ENCODE peak calls at places on chromosomes 12 and 14, in five cellular contexts. O is suprapubic skin, H is astrocyte, N is neural progenitor cell, K is fibroblast of lung. Q is an unnamed sample. For H3K4me1, the result is how much of the 10 kb centered on the place peaks cover.

GRCh38 chr12:233615-233968 is 19.6 kb upstream of the SLC6A12 start:
- DNase-seq in O (no peak), H (no peak), K (no peak), N (no peak), Q (no peak)

GRCh38 chr14:23183479-23183878 is at the start of gene SLC7A8:
- DNase-seq in H (no peak), O (peak), K (no peak), N (peak), Q (peak)

GRCh38 chr12:116303929-116304328 is 26.4 kb upstream of the MED13L start:
- DNase-seq in N (no peak), O (no peak), H (no peak), K (no peak), Q (no peak)

GRCh38 chr14:90382491-90383125 is 14.2 kb upstream of the CALM1 start:
- DNase-seq in K (peak), O (peak), N (peak), H (peak), Q (peak)

GRCh38 chr12:16016748-16017147 is 105.6 kb downstream of the DERA start:
- DNase-seq in H (no peak), K (no peak), N (no peak), O (no peak), Q (no peak)

GRCh38 chr14:39109893-39110715 is 4.0 kb upstream of the GEMIN2 start:
- DNase-seq in O (no peak), H (no peak), N (no peak), K (no peak), Q (no peak)

GRCh38 chr12:87157791-87158190 is 871.4 kb downstream of the C12orf50 start:
- DNase-seq in K (peak), O (no peak), N (no peak), H (peak), Q (no peak)

GRCh38 chr12:4187916-4188315 is 85.6 kb upstream of the CCND2 start:
- DNase-seq in N (no peak), H (no peak), K (no peak), O (no peak), Q (no peak)

GRCh38 chr14:87108726-87109125 is 884.3 kb downstream of the GALC start:
- DNase-seq in N (no peak), H (peak), K (peak), O (no peak), Q (no peak)

GRCh38 chr14:78157855-78158436 is 12.2 kb upstream of the NRXN3 start:
- DNase-seq in O (no peak), N (peak), K (peak), H (peak), Q (peak)

GRCh38 chr12:49069507-49070346 is at the start of gene RHEBL1:
- DNase-seq in K (peak), O (peak), N (peak), H (peak), Q (peak)

GRCh38 chr12:92739099-92739498 is 36.3 kb downstream of the PLEKHG7 start:
- DNase-seq in K (peak), H (no peak), O (no peak), N (peak), Q (no peak)

GRCh38 chr12:117850048-117850447 is 118.7 kb downstream of the KSR2 start:
- DNase-seq in K (peak), H (peak), N (peak), O (no peak), Q (no peak)

GRCh38 chr14:101870273-101870939 is 94.0 kb upstream of the DYNC1H1 start:
- DNase-seq in N (no peak), K (no peak), O (no peak), H (no peak), Q (no peak)

GRCh38 chr12:32183646-32184045 is 77.0 kb downstream of the BICD1 start:
- DNase-seq in H (no peak), N (peak), K (peak), O (no peak), Q (no peak)

GRCh38 chr12:23611320-23611719 is 338.1 kb downstream of the SOX5 start:
- DNase-seq in K (peak), O (no peak), H (peak), N (no peak), Q (no peak)

GRCh38 chr14:69620981-69621380 is 9.6 kb downstream of the SUSD6 start:
- DNase-seq in K (no peak), O (no peak), N (no peak), H (no peak), Q (no peak)

GRCh38 chr14:35532783-35533356 is 1.1 kb upstream of the INSM2 start:
- DNase-seq in H (no peak), O (no peak), K (no peak), N (no peak), Q (no peak)

GRCh38 chr14:50117456-50117855 is 1.1 kb upstream of the VCPKMT start:
- DNase-seq in N (no peak), H (no peak), O (no peak), K (no peak), Q (no peak)

GRCh38 chr12:1670815-1671268 is 20.0 kb upstream of the ADIPOR2 start:
- DNase-seq in N (no peak), O (no peak), H (no peak), K (no peak), Q (no peak)

GRCh38 chr12:9674226-9674590 is 4.7 kb downstream of the CLEC2D start:
- DNase-seq in K (no peak), H (no peak), N (no peak), O (no peak), Q (no peak)

GRCh38 chr12:24902521-24903304 is 46.2 kb downstream of the BCAT1 start:
- DNase-seq in O (no peak), H (peak), N (peak), K (peak), Q (no peak)

GRCh38 chr12:32902287-32902996 is 5.9 kb upstream of the PKP2 start:
- DNase-seq in O (no peak), K (no peak), H (no peak), N (no peak), Q (no peak)

GRCh38 chr12:124898200-124898950 is 16.1 kb downstream of the UBC start:
- DNase-seq in K (peak), N (peak), O (no peak), H (no peak), Q (peak)

GRCh38 chr12:75814856-75815754 is 216.5 kb downstream of the PHLDA1 start:
- DNase-seq in K (peak), N (no peak), H (peak), O (no peak), Q (no peak)

GRCh38 chr12:93122569-93123091 is 193.5 kb upstream of the EEA1 start:
- DNase-seq in O (no peak), K (no peak), N (no peak), H (no peak), Q (no peak)

GRCh38 chr12:75389061-75389460 is 1.8 kb upstream of the GLIPR1L2 start:
- DNase-seq in O (no peak), N (no peak), H (peak), K (peak), Q (no peak)

GRCh38 chr12:46268617-46269428 is at the start of gene SLC38A1:
- DNase-seq in N (peak), H (peak), K (peak), O (peak), Q (peak)

GRCh38 chr12:105911966-105912365 is 226.8 kb downstream of the NUAK1 start:
- DNase-seq in K (no peak), N (no peak), O (no peak), H (no peak), Q (no peak)

GRCh38 chr12:95787274-95787814 is 3.2 kb downstream of the NTN4 start:
- DNase-seq in N (no peak), H (no peak), O (no peak), K (no peak), Q (no peak)
- H3K4me1 ChIP-seq in N (under half), H (under half), O (half or more), K (under half), Q (half or more)

GRCh38 chr12:51759175-51759574 is 89.3 kb downstream of the FIGNL2 start:
- DNase-seq in O (no peak), H (no peak), K (peak), N (no peak), Q (no peak)
- TF ChIP-seq CTCF in O (no peak), H (no peak), K (no peak), N (no peak), Q (no peak)

DNA sequence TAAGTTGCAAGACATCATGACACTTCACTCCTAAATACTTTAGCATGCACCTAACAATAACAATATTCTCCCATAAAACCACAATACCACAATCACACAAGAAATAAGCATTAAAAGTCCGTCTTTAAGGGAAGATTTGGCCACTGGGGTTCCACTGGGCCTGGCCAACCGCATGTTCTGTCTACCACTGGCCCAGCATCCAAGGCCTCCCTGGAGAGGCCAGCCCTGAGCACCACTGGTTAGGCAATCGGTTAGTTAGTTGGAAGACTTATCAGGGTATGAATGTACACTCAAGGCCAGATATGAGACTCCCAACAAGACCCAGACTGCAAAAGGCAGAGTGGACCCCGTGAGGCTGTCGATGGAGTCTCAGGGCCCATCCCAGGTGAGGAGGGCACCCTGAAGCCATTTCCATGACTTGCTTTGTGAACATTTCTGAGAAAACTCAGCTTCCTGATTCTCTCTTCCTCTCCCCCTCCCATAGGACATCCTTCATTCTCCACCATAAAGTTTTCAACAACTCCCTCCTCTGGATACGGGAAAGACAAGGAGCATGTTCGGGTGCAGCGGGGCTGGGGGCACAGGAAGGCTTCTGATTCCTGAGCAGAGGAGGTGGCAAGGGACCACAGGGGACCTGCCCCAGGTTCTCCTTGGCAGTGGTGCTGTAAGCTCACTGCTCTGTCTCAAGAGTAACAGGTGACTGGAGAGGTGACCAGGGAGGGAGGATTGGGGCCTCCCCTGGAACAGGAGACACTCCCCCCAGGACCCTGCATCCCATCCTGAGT is 5.9 kb downstream of the PXN start:
- DNase-seq in O (no peak), N (no peak), K (peak), H (peak), Q (no peak)
- H3K4me1 ChIP-seq in O (half or more), N (under half), K (under half), H (half or more), Q (half or more)

GRCh38 chr14:99408286-99408970 is 72.2 kb downstream of the SETD3 start:
- DNase-seq in O (no peak), H (no peak), N (no peak), K (no peak), Q (no peak)
- TF ChIP-seq CTCF in O (no peak), H (no peak), N (no peak), K (no peak), Q (no peak)

DNA sequence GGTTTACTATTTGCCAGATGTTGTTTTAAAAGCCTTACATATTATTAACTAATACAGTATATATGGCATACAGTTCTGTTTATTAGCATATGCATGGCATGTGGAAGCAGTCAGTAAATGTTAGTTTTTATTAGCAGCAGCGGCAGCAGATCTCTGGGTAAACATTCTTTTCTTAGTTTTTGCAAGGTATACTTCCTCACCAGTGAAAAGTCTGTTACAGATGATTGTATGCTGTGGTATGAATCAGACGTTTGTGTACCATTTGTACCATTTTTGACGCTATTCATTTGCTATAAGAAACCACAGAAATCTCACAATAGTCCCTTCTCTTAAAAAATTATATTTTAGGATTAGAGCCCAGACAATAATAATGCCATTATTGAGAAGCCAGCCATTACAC is 17.8 kb downstream of the STK38L start:
- DNase-seq in N (no peak), O (no peak), H (no peak), K (peak), Q (no peak)
- H3K4me1 ChIP-seq in N (under half), O (under half), H (under half), K (under half), Q (under half)

DNA sequence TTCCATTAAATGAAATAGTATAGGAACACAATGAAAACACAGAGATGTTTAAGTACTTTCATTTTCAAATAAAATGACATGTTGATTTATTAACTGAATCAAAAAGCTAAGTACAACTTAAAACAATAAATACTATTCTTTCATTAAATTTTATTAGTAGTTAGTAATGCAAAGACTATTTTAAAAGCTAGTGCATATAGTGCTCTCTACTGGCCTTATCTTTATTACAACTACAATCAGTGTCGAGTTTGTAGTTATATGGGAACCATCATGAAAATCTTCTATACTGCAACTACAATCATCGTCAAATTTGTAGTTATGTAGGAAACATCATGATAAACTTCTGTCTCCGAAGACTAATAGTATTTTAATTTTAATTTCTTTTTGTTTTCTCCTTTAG is 8.9 kb upstream of the LIN7A start:
- DNase-seq in O (no peak), K (peak), N (no peak), H (peak), Q (no peak)
- TF ChIP-seq CTCF in O (no peak), K (no peak), N (peak), H (peak), Q (no peak)

GRCh38 chr14:104316723-104317499 is 178.5 kb downstream of the KIF26A start:
- DNase-seq in H (no peak), K (no peak), O (no peak), N (no peak), Q (no peak)
- H3K4me1 ChIP-seq in H (under half), K (under half), O (under half), N (under half), Q (under half)

GRCh38 chr14:32824195-32824594 is 114.5 kb upstream of the NPAS3 start:
- DNase-seq in K (no peak), N (no peak), O (no peak), H (no peak), Q (no peak)

GRCh38 chr14:32820686-32821085 is 118.0 kb upstream of the NPAS3 start:
- DNase-seq in O (no peak), N (no peak), K (no peak), H (no peak), Q (no peak)

GRCh38 chr14:32825058-32825457 is 113.6 kb upstream of the NPAS3 start:
- DNase-seq in H (no peak), N (no peak), O (no peak), K (no peak), Q (no peak)

GRCh38 chr14:32821989-32822653 is 116.6 kb upstream of the NPAS3 start:
- DNase-seq in K (peak), O (no peak), N (no peak), H (peak), Q (no peak)

GRCh38 chr14:32826404-32827082 is 112.1 kb upstream of the NPAS3 start:
- DNase-seq in O (no peak), N (peak), K (peak), H (peak), Q (peak)
- TF ChIP-seq CTCF in O (no peak), N (peak), K (peak), H (no peak), Q (peak)

GRCh38 chr14:71327691-71328090 is 420.4 kb downstream of the PCNX1 start:
- DNase-seq in N (no peak), O (no peak), H (no peak), K (no peak), Q (no peak)
- H3K4me1 ChIP-seq in N (under half), O (under half), H (under half), K (under half), Q (under half)

DNA sequence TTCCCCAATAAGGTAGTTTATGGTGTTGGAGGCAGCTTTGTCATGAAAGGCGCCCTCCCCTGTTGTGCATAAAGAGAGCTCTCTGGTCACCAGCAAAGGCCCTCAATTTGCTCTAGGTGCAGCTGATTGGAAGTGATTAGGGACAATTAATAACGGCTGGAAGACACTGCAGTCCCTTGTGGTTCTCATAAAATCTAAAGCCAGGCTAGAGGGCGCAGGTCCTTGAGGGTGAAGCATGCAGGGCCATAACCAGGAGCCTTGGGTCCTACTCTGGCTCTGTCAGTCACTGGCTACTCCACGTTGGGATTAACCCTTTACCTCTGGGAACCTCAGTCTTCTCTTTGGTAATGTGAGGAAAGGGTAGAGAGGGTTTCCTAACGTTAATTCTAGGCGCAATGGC is 1.9 kb downstream of the DAAM1 start:
- DNase-seq in K (no peak), O (no peak), N (peak), H (no peak), Q (no peak)
- TF ChIP-seq CTCF in K (peak), O (no peak), N (peak), H (no peak), Q (peak)

Q was measured in heart right ventricle.